ENCODE peak calls at places on chromosomes 4 and X, in ten cellular contexts. M is fibroblast of lung; A is pancreas; X is neuronal stem cell; F is CD4-positive, alpha-beta T cell; B is memory B cell; E is testis; Z is nephron progenitor cell; R is activated CD4-positive, alpha-beta T cell treated with anti-CD3 and anti-CD28 coated beads, Interleukin-2, amount 50 U/mL, for 1 hour; Q is stimulated activated CD4-positive, alpha-beta T cell treated with anti-CD3 and anti-CD28 coated beads, Interleukin-1b, Interleukin-23, amount 100 ng/mL, for 4 hours. O is an unnamed sample.

GRCh38 chrX:150765782-150766350 is 72.7 kb downstream of the MTMR1 start:
- DNase-seq in M (peak), A (no peak), X (no peak), F (no peak), B (no peak), E (no peak), Z (no peak), R (no peak), Q (no peak), O (no peak)

GRCh38 chrX:71292669-71293379 is 8.7 kb upstream of the ITGB1BP2 start:
- DNase-seq in M (peak), A (no peak), X (no peak), F (no peak), B (no peak), E (no peak), Z (no peak), R (no peak), Q (no peak), O (peak)

GRCh38 chrX:103362504-103362903 is 6.2 kb downstream of the TCEAL9 start:
- DNase-seq in M (peak), A (no peak), X (no peak), F (no peak), B (no peak), E (no peak), Z (no peak), R (no peak), Q (no peak), O (peak)

GRCh38 chr4:57044996-57045395 is 65.2 kb downstream of the IGFBP7 start:
- DNase-seq in M (peak), A (no peak), X (no peak), F (no peak), B (no peak), E (no peak), Z (no peak), R (no peak), Q (no peak), O (no peak)

GRCh38 chr4:1309261-1310010 is 19.7 kb downstream of the MAEA start:
- DNase-seq in M (peak), A (peak), X (peak), F (peak), B (peak), E (peak), Z (peak), R (peak), Q (peak), O (peak)

GRCh38 chrX:123869488-123869887 is 9.6 kb downstream of the XIAP start:
- DNase-seq in M (no peak), A (no peak), X (no peak), F (no peak), B (no peak), E (no peak), Z (no peak), R (no peak), Q (no peak), O (peak)

GRCh38 chr4:102663073-102663472 is 97.7 kb downstream of the MANBA start:
- DNase-seq in M (peak), A (no peak), X (no peak), F (no peak), B (no peak), E (no peak), Z (no peak), R (no peak), Q (no peak), O (peak)

GRCh38 chrX:119762718-119763117 is 4.3 kb downstream of the SOWAHD start:
- DNase-seq in M (peak), A (no peak), X (no peak), F (no peak), B (no peak), E (no peak), Z (no peak), R (no peak), Q (no peak), O (peak)

GRCh38 chr4:86357608-86358007 is 2.2 kb downstream of the MAPK10 start:
- DNase-seq in M (no peak), A (no peak), X (no peak), F (no peak), B (no peak), E (no peak), Z (no peak), R (no peak), Q (no peak), O (no peak)

GRCh38 chr4:39062094-39062493 is at the start of gene KLHL5:
- DNase-seq in M (peak), A (no peak), X (peak), F (no peak), B (no peak), E (no peak), Z (no peak), R (no peak), Q (no peak), O (no peak)

GRCh38 chr4:27057053-27057452 is 196.4 kb downstream of the STIM2 start:
- DNase-seq in M (no peak), A (no peak), X (no peak), F (no peak), B (no peak), E (no peak), Z (no peak), R (no peak), Q (no peak), O (no peak)

GRCh38 chrX:34350552-34350951 is 218.4 kb upstream of the FAM47A start:
- DNase-seq in M (no peak), A (no peak), X (no peak), F (no peak), B (no peak), E (no peak), Z (no peak), R (no peak), Q (no peak), O (peak)

GRCh38 chr4:73434311-73434710 is 1.7 kb upstream of the AFP start:
- DNase-seq in M (peak), A (no peak), X (no peak), F (no peak), B (no peak), E (no peak), Z (no peak), R (no peak), Q (no peak), O (peak)

GRCh38 chr4:171719691-171720090 is 93.5 kb upstream of the GALNTL6 start:
- DNase-seq in M (no peak), A (no peak), X (no peak), F (no peak), B (no peak), E (no peak), Z (no peak), R (no peak), Q (no peak), O (no peak)

GRCh38 chr4:2804973-2805501 is 12.2 kb downstream of the SH3BP2 start:
- DNase-seq in M (no peak), A (no peak), X (no peak), F (no peak), B (no peak), E (no peak), Z (no peak), R (no peak), Q (no peak), O (no peak)

GRCh38 chr4:48767055-48767454 is 13.0 kb downstream of the FRYL start:
- DNase-seq in M (no peak), A (no peak), X (no peak), F (no peak), B (no peak), E (no peak), Z (no peak), R (no peak), Q (no peak), O (no peak)

GRCh38 chr4:76758290-76758882 is 139.6 kb downstream of the SOWAHB start:
- DNase-seq in M (peak), A (peak), X (peak), F (no peak), B (no peak), E (peak), Z (no peak), R (no peak), Q (no peak), O (peak)

GRCh38 chr4:3768842-3769641 is 2.9 kb downstream of the ADRA2C start:
- DNase-seq in M (no peak), A (no peak), X (no peak), F (no peak), B (no peak), E (no peak), Z (peak), R (no peak), Q (no peak), O (no peak)

GRCh38 chr4:13642576-13642975 is 15.1 kb upstream of the BOD1L1 start:
- DNase-seq in M (peak), A (no peak), X (no peak), F (no peak), B (no peak), E (peak), Z (no peak), R (no peak), Q (no peak), O (peak)

GRCh38 chrX:66191563-66191962 is 27.5 kb downstream of the HEPH start:
- DNase-seq in M (no peak), A (no peak), X (no peak), F (no peak), B (no peak), E (no peak), Z (no peak), R (no peak), Q (no peak), O (no peak)

GRCh38 chr4:111650146-111650545 is 495.1 kb upstream of the FAM241A start:
- DNase-seq in M (no peak), A (no peak), X (no peak), F (no peak), B (no peak), E (no peak), Z (no peak), R (no peak), Q (no peak), O (no peak)

GRCh38 chr4:38177792-38178665 is 217.8 kb downstream of the PTTG2 start:
- DNase-seq in M (no peak), A (peak), X (no peak), F (peak), B (no peak), E (peak), Z (no peak), R (peak), Q (no peak), O (peak)

GRCh38 chrX:36898301-36898700 is 109.9 kb upstream of the FAM47C start:
- DNase-seq in M (no peak), A (no peak), X (no peak), F (no peak), B (no peak), E (no peak), Z (no peak), R (no peak), Q (no peak), O (peak)

GRCh38 chr4:1378559-1379231 is 27.5 kb downstream of the NKX1-1 start:
- DNase-seq in M (no peak), A (no peak), X (no peak), F (no peak), B (no peak), E (no peak), Z (peak), R (no peak), Q (no peak), O (no peak)

GRCh38 chr4:144820115-144820514 is 174.2 kb downstream of the HHIP start:
- DNase-seq in M (peak), A (no peak), X (no peak), F (no peak), B (no peak), E (no peak), Z (no peak), R (no peak), Q (no peak), O (peak)

GRCh38 chrX:71439898-71440297 is 73.7 kb downstream of the TAF1 start:
- DNase-seq in M (no peak), A (no peak), X (no peak), F (no peak), B (no peak), E (no peak), Z (no peak), R (no peak), Q (no peak), O (no peak)

GRCh38 chrX:107683124-107683895 is 55.0 kb downstream of the PRPS1 start:
- DNase-seq in M (no peak), A (no peak), X (no peak), F (no peak), B (no peak), E (peak), Z (no peak), R (no peak), Q (no peak), O (peak)

GRCh38 chr4:156100651-156101050 is 147.0 kb upstream of the CTSO start:
- DNase-seq in M (peak), A (no peak), X (no peak), F (no peak), B (no peak), E (no peak), Z (no peak), R (no peak), Q (no peak), O (peak)

GRCh38 chr4:151524610-151525009 is 115.6 kb downstream of the FHIP1A start:
- DNase-seq in M (no peak), A (no peak), X (no peak), F (no peak), B (no peak), E (no peak), Z (no peak), R (no peak), Q (no peak), O (no peak)

GRCh38 chr4:78057135-78057599 is at the start of gene FRAS1:
- DNase-seq in M (peak), A (peak), X (peak), F (no peak), B (peak), E (peak), Z (peak), R (no peak), Q (no peak), O (no peak)